ENCODE peak calls at places on chromosomes 1 and 21, in six cellular contexts. One of them, this sample, is unnamed.

GRCh38 chr1:68409426-68409825 is 40.3 kb downstream of the RPE65 start:
- DNase-seq in GM19239: no peak
- DNase-seq in cardiac muscle cell: no peak
- DNase-seq in HFF-Myc: no peak
- DNase-seq in omental fat pad: no peak
- DNase-seq in HuH-7: no peak
- DNase-seq in this sample: no peak

GRCh38 chr1:215992620-215993019 is 425.5 kb downstream of the KCTD3 start:
- DNase-seq in GM19239: no peak
- DNase-seq in cardiac muscle cell: peak
- DNase-seq in HuH-7: peak
- DNase-seq in HFF-Myc: peak
- DNase-seq in omental fat pad: no peak
- DNase-seq in this sample: no peak

GRCh38 chr1:209873067-209873810 is 45.5 kb downstream of the UTP25 start:
- DNase-seq in omental fat pad: no peak
- DNase-seq in HuH-7: no peak
- DNase-seq in GM19239: no peak
- DNase-seq in HFF-Myc: no peak
- DNase-seq in cardiac muscle cell: peak
- DNase-seq in this sample: no peak

GRCh38 chr1:108715932-108716331 is 3.2 kb downstream of the FNDC7 start:
- DNase-seq in GM19239: no peak
- DNase-seq in HFF-Myc: no peak
- DNase-seq in cardiac muscle cell: peak
- DNase-seq in HuH-7: no peak
- DNase-seq in omental fat pad: no peak
- DNase-seq in this sample: no peak

GRCh38 chr1:31382379-31382989 is 9.6 kb upstream of the FABP3 start:
- DNase-seq in HFF-Myc: no peak
- DNase-seq in HuH-7: no peak
- DNase-seq in cardiac muscle cell: no peak
- DNase-seq in omental fat pad: no peak
- DNase-seq in GM19239: no peak
- DNase-seq in this sample: no peak

GRCh38 chr1:19872190-19872589 is 10.0 kb upstream of the OTUD3 start:
- DNase-seq in cardiac muscle cell: no peak
- DNase-seq in omental fat pad: no peak
- DNase-seq in HuH-7: no peak
- DNase-seq in HFF-Myc: no peak
- DNase-seq in GM19239: no peak
- DNase-seq in this sample: no peak

GRCh38 chr1:204647805-204648153 is 37.8 kb downstream of the LRRN2 start:
- DNase-seq in cardiac muscle cell: no peak
- DNase-seq in omental fat pad: no peak
- DNase-seq in HFF-Myc: no peak
- DNase-seq in GM19239: no peak
- DNase-seq in HuH-7: no peak
- DNase-seq in this sample: no peak

GRCh38 chr1:34694383-34694782 is 60.5 kb upstream of the GJB5 start:
- DNase-seq in HFF-Myc: no peak
- DNase-seq in cardiac muscle cell: no peak
- DNase-seq in omental fat pad: no peak
- DNase-seq in HuH-7: no peak
- DNase-seq in GM19239: no peak
- DNase-seq in this sample: no peak

GRCh38 chr1:109307363-109308021 is 681 bp upstream of the MYBPHL start:
- DNase-seq in omental fat pad: no peak
- DNase-seq in HuH-7: no peak
- DNase-seq in cardiac muscle cell: no peak
- DNase-seq in GM19239: no peak
- DNase-seq in HFF-Myc: no peak
- DNase-seq in this sample: no peak

GRCh38 chr21:34187935-34188334 is 114.6 kb downstream of the MRPS6 start:
- DNase-seq in GM19239: no peak
- DNase-seq in cardiac muscle cell: peak
- DNase-seq in omental fat pad: no peak
- DNase-seq in HFF-Myc: no peak
- DNase-seq in HuH-7: no peak
- DNase-seq in this sample: no peak

GRCh38 chr1:223266632-223267172 is 97.3 kb downstream of the SUSD4 start:
- DNase-seq in GM19239: no peak
- DNase-seq in HuH-7: no peak
- DNase-seq in omental fat pad: no peak
- DNase-seq in cardiac muscle cell: no peak
- DNase-seq in HFF-Myc: no peak
- DNase-seq in this sample: no peak

GRCh38 chr1:197399691-197400521 is 131.9 kb downstream of the CRB1 start:
- DNase-seq in HuH-7: peak
- DNase-seq in omental fat pad: no peak
- DNase-seq in cardiac muscle cell: peak
- DNase-seq in HFF-Myc: peak
- DNase-seq in GM19239: peak
- DNase-seq in this sample: peak

GRCh38 chr1:94542088-94542671 is 621 bp upstream of the F3 start:
- DNase-seq in HuH-7: no peak
- DNase-seq in omental fat pad: no peak
- DNase-seq in GM19239: no peak
- DNase-seq in cardiac muscle cell: peak
- DNase-seq in HFF-Myc: peak
- DNase-seq in this sample: no peak

GRCh38 chr1:12565966-12566352 is 52.1 kb downstream of the DHRS3 start:
- DNase-seq in HuH-7: no peak
- DNase-seq in cardiac muscle cell: no peak
- DNase-seq in HFF-Myc: no peak
- DNase-seq in GM19239: no peak
- DNase-seq in omental fat pad: no peak
- DNase-seq in this sample: no peak

GRCh38 chr1:40067023-40067422 is 26.5 kb downstream of the CAP1 start:
- DNase-seq in GM19239: no peak
- DNase-seq in HuH-7: no peak
- DNase-seq in HFF-Myc: no peak
- DNase-seq in cardiac muscle cell: peak
- DNase-seq in omental fat pad: no peak
- DNase-seq in this sample: no peak

GRCh38 chr1:52365091-52365745 is 787 bp downstream of the CC2D1B start:
- DNase-seq in HFF-Myc: no peak
- DNase-seq in GM19239: peak
- DNase-seq in HuH-7: peak
- DNase-seq in omental fat pad: peak
- DNase-seq in cardiac muscle cell: peak
- DNase-seq in this sample: peak

GRCh38 chr1:231844986-231845502 is 218.5 kb downstream of the DISC1 start:
- DNase-seq in HFF-Myc: no peak
- DNase-seq in GM19239: no peak
- DNase-seq in omental fat pad: no peak
- DNase-seq in cardiac muscle cell: no peak
- DNase-seq in HuH-7: no peak
- DNase-seq in this sample: no peak

GRCh38 chr1:157198619-157199420 is 60.6 kb upstream of the ETV3 start:
- DNase-seq in HuH-7: no peak
- DNase-seq in HFF-Myc: no peak
- DNase-seq in omental fat pad: no peak
- DNase-seq in cardiac muscle cell: no peak
- DNase-seq in GM19239: no peak
- DNase-seq in this sample: no peak

GRCh38 chr1:156532374-156532773 is 31.8 kb upstream of the MEF2D start:
- DNase-seq in HuH-7: no peak
- DNase-seq in GM19239: no peak
- DNase-seq in cardiac muscle cell: no peak
- DNase-seq in HFF-Myc: no peak
- DNase-seq in omental fat pad: no peak
- DNase-seq in this sample: no peak

GRCh38 chr1:10374442-10374860 is 24.4 kb upstream of the PGD start:
- DNase-seq in cardiac muscle cell: peak
- DNase-seq in GM19239: no peak
- DNase-seq in omental fat pad: no peak
- DNase-seq in HuH-7: no peak
- DNase-seq in HFF-Myc: no peak
- DNase-seq in this sample: no peak

GRCh38 chr21:42406201-42406601 is 2.5 kb downstream of the UBASH3A start:
- DNase-seq in HFF-Myc: no peak
- DNase-seq in GM19239: no peak
- DNase-seq in cardiac muscle cell: no peak
- DNase-seq in HuH-7: no peak
- DNase-seq in omental fat pad: no peak
- DNase-seq in this sample: no peak

GRCh38 chr1:112698366-112699310 is 8.3 kb downstream of the RHOC start:
- DNase-seq in omental fat pad: no peak
- DNase-seq in HuH-7: peak
- DNase-seq in cardiac muscle cell: no peak
- DNase-seq in HFF-Myc: no peak
- DNase-seq in GM19239: no peak
- DNase-seq in this sample: no peak